ENCODE peak calls at places on chromosomes 2 and 18, in seven cellular contexts. I, M, V, R, J, H and C are unnamed samples.
A peak's percentile ranks its signal among the peaks of the same experiment; 100 is the strongest.

GRCh38 chr2:7835693-7836680 is 845.9 kb upstream of the ID2 start:
- DNase-seq in J (no peak), R (no peak), H (peak; percentile 77), I (peak; percentile 27), V (peak; percentile 68), M (peak; percentile 18), C (no peak)

GRCh38 chr2:238921681-238922319 is 73.9 kb downstream of the TWIST2 start:
- DNase-seq in M (no peak), I (no peak), J (no peak), H (no peak), R (no peak), V (no peak), C (no peak)

GRCh38 chr2:98912957-98913915 is 22.8 kb downstream of the CRACDL start:
- DNase-seq in H (no peak), M (no peak), R (no peak), V (no peak), I (no peak), J (peak; percentile 91), C (no peak)

GRCh38 chr2:10267036-10267435 is 35.7 kb upstream of the HPCAL1 start:
- DNase-seq in J (no peak), H (no peak), V (no peak), M (no peak), R (no peak), I (no peak), C (no peak)

GRCh38 chr2:202036601-202037037 is 3.0 kb downstream of the FZD7 start:
- DNase-seq in R (no peak), J (peak; percentile 34), H (no peak), M (no peak), V (no peak), I (no peak), C (no peak)

GRCh38 chr2:184767059-184767458 is 168.7 kb downstream of the ZNF804A start:
- DNase-seq in R (no peak), V (no peak), J (no peak), M (no peak), H (no peak), I (no peak), C (no peak)

GRCh38 chr2:20675701-20676352 is 8.9 kb downstream of the GDF7 start:
- DNase-seq in I (no peak), R (no peak), H (no peak), V (peak; percentile 34), M (peak; percentile 41), J (no peak), C (peak; percentile 41)

GRCh38 chr2:101806123-101806522 is 108.6 kb downstream of the MAP4K4 start:
- DNase-seq in M (peak; percentile 52), I (peak; percentile 28), R (no peak), V (no peak), J (peak; percentile 64), H (peak; percentile 47), C (no peak)

GRCh38 chr2:214676421-214677089 is 132.9 kb downstream of the BARD1 start:
- DNase-seq in J (no peak), M (no peak), H (no peak), V (no peak), I (no peak), R (no peak), C (no peak)

GRCh38 chr2:98509542-98510321 is 65.1 kb downstream of the INPP4A start:
- DNase-seq in I (no peak), V (no peak), J (no peak), R (no peak), M (no peak), H (no peak), C (no peak)

GRCh38 chr18:80112623-80113248 is 3.7 kb downstream of the ADNP2 start:
- DNase-seq in I (no peak), M (no peak), J (no peak), V (no peak), R (no peak), H (no peak), C (no peak)

GRCh38 chr2:209511637-209512036 is 87.8 kb downstream of the MAP2 start:
- DNase-seq in V (no peak), J (peak; percentile 28), M (no peak), H (no peak), R (no peak), I (no peak), C (no peak)

GRCh38 chr2:85753525-85754312 is at the start of gene ATOH8:
- DNase-seq in V (no peak), I (no peak), J (peak; percentile 31), H (no peak), R (no peak), M (no peak), C (peak; percentile 45)

GRCh38 chr2:121200011-121200347 is 85.0 kb downstream of the TFCP2L1 start:
- DNase-seq in H (no peak), M (no peak), J (no peak), I (no peak), V (no peak), R (no peak), C (no peak)

GRCh38 chr18:55275042-55275897 is 312.7 kb downstream of the TCF4 start:
- DNase-seq in M (no peak), R (no peak), J (peak; percentile 31), I (no peak), H (peak; percentile 18), V (no peak), C (no peak)

GRCh38 chr2:162678551-162678950 is 160.0 kb downstream of the KCNH7 start:
- DNase-seq in V (no peak), R (no peak), H (no peak), J (no peak), M (no peak), I (no peak), C (no peak)

GRCh38 chr2:145158051-145158586 is 638.2 kb upstream of the ZEB2 start:
- DNase-seq in R (no peak), J (peak; percentile 60), H (no peak), I (no peak), M (no peak), V (no peak), C (no peak)

GRCh38 chr2:85996591-85996990 is 107.8 kb upstream of the ST3GAL5 start:
- DNase-seq in J (no peak), I (no peak), H (no peak), V (no peak), R (no peak), M (no peak), C (no peak)

GRCh38 chr2:236417150-236417549 is 152.5 kb upstream of the ACKR3 start:
- DNase-seq in R (no peak), H (no peak), M (no peak), I (no peak), V (no peak), J (no peak), C (no peak)

GRCh38 chr18:22544626-22545025 is 126.9 kb upstream of the CTAGE1 start:
- DNase-seq in J (no peak), R (no peak), H (no peak), M (no peak), I (no peak), V (no peak), C (no peak)

GRCh38 chr2:55154525-55155030 is 77.5 kb downstream of the CLHC1 start:
- DNase-seq in V (no peak), I (no peak), R (no peak), M (no peak), J (no peak), H (no peak), C (no peak)

GRCh38 chr18:22143347-22144340 is 25.7 kb upstream of the GATA6 start:
- DNase-seq in M (no peak), R (no peak), H (no peak), I (no peak), V (no peak), J (no peak), C (no peak)

GRCh38 chr2:175019566-175020327 is 14.6 kb upstream of the CHN1 start:
- DNase-seq in V (no peak), M (no peak), R (no peak), H (no peak), I (no peak), J (no peak), C (no peak)

GRCh38 chr18:13032173-13032572 is 41.0 kb downstream of the CEP192 start:
- DNase-seq in V (no peak), R (no peak), J (no peak), I (no peak), M (no peak), H (no peak), C (no peak)